ENCODE peak calls at places on chromosome 6, in nine cellular contexts. A, E, N, U, M, W, G, J and P are unnamed samples.

GRCh38 chr6:47146426-47147174 is 104.5 kb upstream of the ADGRF1 start:
- DNase-seq in A (no peak), E (no peak), N (peak), U (no peak), M (no peak), W (no peak), G (no peak), J (no peak), P (no peak)

GRCh38 chr6:62999796-63000195 is 211.5 kb upstream of the FKBP1C start:
- DNase-seq in A (no peak), E (no peak), N (no peak), U (no peak), M (no peak), W (no peak), G (no peak), J (no peak), P (no peak)

GRCh38 chr6:4806308-4807190 is 30.3 kb downstream of the CDYL start:
- DNase-seq in A (no peak), E (no peak), N (no peak), U (no peak), M (no peak), W (no peak), G (no peak), J (no peak), P (no peak)

GRCh38 chr6:35296931-35297330 is 687 bp upstream of the DEF6 start:
- DNase-seq in A (no peak), E (no peak), N (no peak), U (no peak), M (no peak), W (no peak), G (no peak), J (no peak), P (no peak)

GRCh38 chr6:8743146-8743745 is 307.9 kb upstream of the SLC35B3 start:
- DNase-seq in A (no peak), E (no peak), N (no peak), U (no peak), M (no peak), W (no peak), G (no peak), J (no peak), P (no peak)

GRCh38 chr6:25637946-25638345 is 14.1 kb upstream of the SCGN start:
- DNase-seq in A (no peak), E (no peak), N (peak), U (no peak), M (no peak), W (no peak), G (no peak), J (no peak), P (no peak)

GRCh38 chr6:30556714-30556963 is 350 bp upstream of the GNL1 start:
- DNase-seq in A (peak), E (peak), N (no peak), U (no peak), M (peak), W (no peak), G (peak), J (peak), P (peak)

GRCh38 chr6:21636876-21637275 is 43.3 kb downstream of the SOX4 start:
- DNase-seq in A (no peak), E (no peak), N (no peak), U (peak), M (no peak), W (no peak), G (no peak), J (no peak), P (no peak)

GRCh38 chr6:28875348-28875747 is 48.4 kb downstream of the TRIM27 start:
- DNase-seq in A (no peak), E (no peak), N (no peak), U (no peak), M (no peak), W (no peak), G (no peak), J (no peak), P (no peak)

GRCh38 chr6:165837948-165838745 is 175.1 kb upstream of the PDE10A start:
- DNase-seq in A (no peak), E (no peak), N (no peak), U (no peak), M (no peak), W (no peak), G (no peak), J (no peak), P (no peak)

GRCh38 chr6:97437087-97437486 is 154.1 kb upstream of the MMS22L start:
- DNase-seq in A (no peak), E (no peak), N (peak), U (peak), M (no peak), W (peak), G (no peak), J (no peak), P (no peak)

GRCh38 chr6:161261325-161261724 is 12.5 kb downstream of the AGPAT4 start:
- DNase-seq in A (no peak), E (no peak), N (no peak), U (no peak), M (no peak), W (no peak), G (no peak), J (no peak), P (no peak)

GRCh38 chr6:82057846-82058554 is 189.5 kb downstream of the IBTK start:
- DNase-seq in A (no peak), E (no peak), N (peak), U (peak), M (no peak), W (peak), G (no peak), J (no peak), P (no peak)

GRCh38 chr6:7148100-7148822 is 40.5 kb downstream of the RREB1 start:
- DNase-seq in A (no peak), E (no peak), N (no peak), U (peak), M (no peak), W (peak), G (no peak), J (no peak), P (no peak)

GRCh38 chr6:165218816-165219215 is 90.6 kb downstream of the C6orf118 start:
- DNase-seq in A (no peak), E (no peak), N (peak), U (peak), M (no peak), W (peak), G (no peak), J (no peak), P (no peak)

GRCh38 chr6:136011475-136011874 is 160.0 kb downstream of the PDE7B start:
- DNase-seq in A (no peak), E (no peak), N (no peak), U (no peak), M (no peak), W (no peak), G (no peak), J (no peak), P (no peak)

GRCh38 chr6:113843500-113844068 is 13.6 kb upstream of the MARCKS start:
- DNase-seq in A (no peak), E (no peak), N (no peak), U (no peak), M (no peak), W (no peak), G (no peak), J (no peak), P (no peak)

GRCh38 chr6:42095066-42095465 is 44.7 kb downstream of the TAF8 start:
- DNase-seq in A (no peak), E (no peak), N (no peak), U (no peak), M (no peak), W (no peak), G (no peak), J (no peak), P (no peak)

GRCh38 chr6:13467216-13467600 is 20.2 kb downstream of the GFOD1 start:
- DNase-seq in A (no peak), E (no peak), N (no peak), U (no peak), M (no peak), W (no peak), G (no peak), J (no peak), P (no peak)

GRCh38 chr6:7165736-7166296 is 58.1 kb downstream of the RREB1 start:
- DNase-seq in A (no peak), E (no peak), N (no peak), U (no peak), M (no peak), W (no peak), G (no peak), J (no peak), P (no peak)

GRCh38 chr6:64083261-64083660 is 447.7 kb downstream of the PHF3 start:
- DNase-seq in A (no peak), E (no peak), N (no peak), U (no peak), M (no peak), W (no peak), G (no peak), J (no peak), P (no peak)

GRCh38 chr6:9481292-9482029 is 933.4 kb downstream of the TFAP2A start:
- DNase-seq in A (no peak), E (no peak), N (no peak), U (no peak), M (no peak), W (peak), G (no peak), J (no peak), P (no peak)

GRCh38 chr6:20211941-20212391 is 303 bp downstream of the MBOAT1 start:
- DNase-seq in A (no peak), E (no peak), N (peak), U (no peak), M (peak), W (no peak), G (no peak), J (peak), P (peak)

GRCh38 chr6:70790483-70790882 is 122.8 kb downstream of the SMAP1 start:
- DNase-seq in A (no peak), E (no peak), N (no peak), U (no peak), M (no peak), W (no peak), G (no peak), J (no peak), P (no peak)

GRCh38 chr6:51057296-51057695 is 238.6 kb downstream of the TFAP2B start:
- DNase-seq in A (no peak), E (no peak), N (no peak), U (no peak), M (no peak), W (no peak), G (no peak), J (no peak), P (no peak)

GRCh38 chr6:9537381-9537780 is 877.5 kb downstream of the TFAP2A start:
- DNase-seq in A (no peak), E (no peak), N (no peak), U (no peak), M (no peak), W (peak), G (no peak), J (no peak), P (no peak)

GRCh38 chr6:6856538-6857523 is 250.9 kb upstream of the RREB1 start:
- DNase-seq in A (no peak), E (peak), N (no peak), U (peak), M (peak), W (no peak), G (peak), J (peak), P (peak)

GRCh38 chr6:47651505-47651944 is 46.9 kb upstream of the ADGRF4 start:
- DNase-seq in A (no peak), E (no peak), N (no peak), U (peak), M (no peak), W (peak), G (no peak), J (no peak), P (no peak)

GRCh38 chr6:35931120-35931561 is 10.2 kb upstream of the SRPK1 start:
- DNase-seq in A (no peak), E (no peak), N (no peak), U (no peak), M (no peak), W (no peak), G (no peak), J (no peak), P (no peak)

GRCh38 chr6:35833534-35833933 is 28.4 kb downstream of the LHFPL5 start:
- DNase-seq in A (no peak), E (no peak), N (no peak), U (no peak), M (no peak), W (peak), G (no peak), J (no peak), P (no peak)

GRCh38 chr6:26053929-26054658 is 33.1 kb upstream of the HFE start:
- DNase-seq in A (no peak), E (no peak), N (no peak), U (no peak), M (no peak), W (peak), G (no peak), J (no peak), P (no peak)

GRCh38 chr6:15628499-15629131 is 34.2 kb downstream of the DTNBP1 start:
- DNase-seq in A (no peak), E (no peak), N (no peak), U (peak), M (peak), W (peak), G (no peak), J (no peak), P (no peak)

GRCh38 chr6:15509335-15509933 is 153.4 kb downstream of the DTNBP1 start:
- DNase-seq in A (no peak), E (no peak), N (no peak), U (no peak), M (no peak), W (no peak), G (no peak), J (no peak), P (no peak)